ENCODE peak calls at places on chromosomes 3 and 15, in four cellular contexts. V, K, C and I are unnamed samples.

GRCh38 chr15:75059607-75060006 is 36.2 kb downstream of the PPCDC start:
- DNase-seq in K (no peak), V (no peak), C (peak; percentile 22), I (no peak)

GRCh38 chr3:101722394-101723173 is 1.8 kb upstream of the CEP97 start:
- DNase-seq in V (no peak), K (no peak), C (no peak), I (peak; percentile 31)

GRCh38 chr3:143839980-143840379 is 8.3 kb downstream of the SLC9A9 start:
- DNase-seq in K (no peak), V (no peak), C (peak; percentile 68), I (no peak)

GRCh38 chr3:10432156-10432845 is 73.1 kb downstream of the ATP2B2 start:
- DNase-seq in C (no peak), K (no peak), V (no peak), I (no peak)

GRCh38 chr15:71752604-71753289 is 57.6 kb upstream of the NR2E3 start:
- DNase-seq in K (no peak), V (peak; percentile 98), C (peak; percentile 78), I (peak; percentile 38)

GRCh38 chr3:177563381-177563780 is 366.1 kb upstream of the TBL1XR1 start:
- DNase-seq in V (no peak), K (no peak), C (no peak), I (no peak)

GRCh38 chr3:55965776-55966175 is 478.7 kb upstream of the WNT5A start:
- DNase-seq in K (no peak), C (no peak), V (no peak), I (no peak)

GRCh38 chr3:8982509-8982908 is 19.2 kb upstream of the RAD18 start:
- DNase-seq in V (no peak), K (no peak), C (no peak), I (no peak)

GRCh38 chr3:169324454-169324789 is 339.1 kb downstream of the MECOM start:
- DNase-seq in C (no peak), V (no peak), K (no peak), I (no peak)

GRCh38 chr3:114318295-114318694 is 24.5 kb downstream of the TIGIT start:
- DNase-seq in K (no peak), C (peak; percentile 55), V (no peak), I (no peak)

GRCh38 chr3:172137287-172138030 is 98.1 kb downstream of the FNDC3B start:
- DNase-seq in V (no peak), C (no peak), K (no peak), I (no peak)

GRCh38 chr3:5301671-5302297 is 114.3 kb downstream of the EDEM1 start:
- DNase-seq in C (no peak), V (no peak), K (no peak), I (no peak)

GRCh38 chr15:27854601-27855000 is 244.5 kb downstream of the OCA2 start:
- DNase-seq in K (no peak), C (no peak), V (no peak), I (no peak)